ENCODE peak calls at places on chromosome 15, in six cellular contexts. One of them, this sample, is unnamed.

GRCh38 chr15:57227899-57228298 is 148.4 kb upstream of the CGNL1 start:
- DNase-seq in progenitor cell of endocrine pancreas: no peak
- DNase-seq in mucosa of descending colon: no peak
- DNase-seq in B cell: no peak
- DNase-seq in CD8-positive, alpha-beta T cell: no peak
- DNase-seq in H1: no peak
- DNase-seq in this sample: no peak

GRCh38 chr15:58487724-58488120 is 55.9 kb downstream of the LIPC start:
- DNase-seq in progenitor cell of endocrine pancreas: no peak
- DNase-seq in B cell: no peak
- DNase-seq in H1: no peak
- DNase-seq in mucosa of descending colon: no peak
- DNase-seq in CD8-positive, alpha-beta T cell: no peak
- DNase-seq in this sample: no peak

GRCh38 chr15:89627256-89627970 is 27.9 kb downstream of the KIF7 start:
- DNase-seq in CD8-positive, alpha-beta T cell: no peak
- DNase-seq in B cell: no peak
- DNase-seq in mucosa of descending colon: no peak
- DNase-seq in progenitor cell of endocrine pancreas: no peak
- DNase-seq in H1: no peak
- DNase-seq in this sample: peak; percentile 16

GRCh38 chr15:44010114-44010513 is 183.3 kb downstream of the WDR76 start:
- DNase-seq in progenitor cell of endocrine pancreas: no peak
- DNase-seq in H1: no peak
- DNase-seq in mucosa of descending colon: no peak
- DNase-seq in CD8-positive, alpha-beta T cell: no peak
- DNase-seq in B cell: no peak
- DNase-seq in this sample: no peak

GRCh38 chr15:76866716-76867321 is 38.3 kb downstream of the SCAPER start:
- DNase-seq in mucosa of descending colon: no peak
- DNase-seq in progenitor cell of endocrine pancreas: no peak
- DNase-seq in CD8-positive, alpha-beta T cell: no peak
- DNase-seq in B cell: peak; percentile 8
- DNase-seq in H1: no peak
- DNase-seq in this sample: peak; percentile 24

GRCh38 chr15:96887730-96888129 is 557.2 kb downstream of the NR2F2 start:
- DNase-seq in B cell: no peak
- DNase-seq in mucosa of descending colon: no peak
- DNase-seq in CD8-positive, alpha-beta T cell: no peak
- DNase-seq in H1: no peak
- DNase-seq in progenitor cell of endocrine pancreas: no peak
- DNase-seq in this sample: no peak

GRCh38 chr15:68713874-68714273 is 106.8 kb downstream of the ANP32A start:
- DNase-seq in mucosa of descending colon: no peak
- DNase-seq in progenitor cell of endocrine pancreas: no peak
- DNase-seq in CD8-positive, alpha-beta T cell: no peak
- DNase-seq in H1: no peak
- DNase-seq in B cell: no peak
- DNase-seq in this sample: no peak

GRCh38 chr15:85356276-85356675 is 24.1 kb upstream of the AKAP13 start:
- DNase-seq in H1: no peak
- DNase-seq in mucosa of descending colon: no peak
- DNase-seq in progenitor cell of endocrine pancreas: no peak
- DNase-seq in B cell: no peak
- DNase-seq in CD8-positive, alpha-beta T cell: no peak
- DNase-seq in this sample: no peak

GRCh38 chr15:48451241-48451640 is 120.0 kb downstream of the DUT start:
- DNase-seq in progenitor cell of endocrine pancreas: no peak
- DNase-seq in H1: no peak
- DNase-seq in mucosa of descending colon: no peak
- DNase-seq in B cell: no peak
- DNase-seq in CD8-positive, alpha-beta T cell: no peak
- DNase-seq in this sample: no peak

GRCh38 chr15:28984421-28985375 is 98.9 kb downstream of the APBA2 start:
- DNase-seq in progenitor cell of endocrine pancreas: no peak
- DNase-seq in H1: no peak
- DNase-seq in mucosa of descending colon: no peak
- DNase-seq in B cell: no peak
- DNase-seq in CD8-positive, alpha-beta T cell: no peak
- DNase-seq in this sample: no peak

GRCh38 chr15:87967951-87968350 is 288.6 kb downstream of the NTRK3 start:
- DNase-seq in B cell: no peak
- DNase-seq in CD8-positive, alpha-beta T cell: no peak
- DNase-seq in H1: no peak
- DNase-seq in mucosa of descending colon: no peak
- DNase-seq in progenitor cell of endocrine pancreas: no peak
- DNase-seq in this sample: no peak

GRCh38 chr15:89138999-89139612 is 50.9 kb downstream of the ABHD2 start:
- DNase-seq in mucosa of descending colon: no peak
- DNase-seq in B cell: no peak
- DNase-seq in H1: no peak
- DNase-seq in progenitor cell of endocrine pancreas: no peak
- DNase-seq in CD8-positive, alpha-beta T cell: no peak
- DNase-seq in this sample: no peak

GRCh38 chr15:51917493-51917892 is 54.1 kb downstream of the LEO1 start:
- DNase-seq in CD8-positive, alpha-beta T cell: no peak
- DNase-seq in B cell: no peak
- DNase-seq in H1: peak; percentile 31
- DNase-seq in mucosa of descending colon: no peak
- DNase-seq in progenitor cell of endocrine pancreas: no peak
- DNase-seq in this sample: no peak

GRCh38 chr15:31004220-31004733 is 12.8 kb upstream of the MTMR10 start:
- DNase-seq in mucosa of descending colon: no peak
- DNase-seq in CD8-positive, alpha-beta T cell: no peak
- DNase-seq in B cell: peak; percentile 74
- DNase-seq in H1: no peak
- DNase-seq in progenitor cell of endocrine pancreas: no peak
- DNase-seq in this sample: peak; percentile 72

GRCh38 chr15:80835338-80835737 is 56.2 kb downstream of the CEMIP start:
- DNase-seq in B cell: no peak
- DNase-seq in mucosa of descending colon: no peak
- DNase-seq in progenitor cell of endocrine pancreas: no peak
- DNase-seq in CD8-positive, alpha-beta T cell: no peak
- DNase-seq in H1: no peak
- DNase-seq in this sample: no peak

GRCh38 chr15:87212041-87212440 is 1044.5 kb downstream of the NTRK3 start:
- DNase-seq in progenitor cell of endocrine pancreas: no peak
- DNase-seq in mucosa of descending colon: no peak
- DNase-seq in B cell: no peak
- DNase-seq in CD8-positive, alpha-beta T cell: no peak
- DNase-seq in H1: no peak
- DNase-seq in this sample: no peak

GRCh38 chr15:45064386-45064785 is 41.4 kb downstream of the SORD start:
- DNase-seq in B cell: no peak
- DNase-seq in H1: no peak
- DNase-seq in mucosa of descending colon: no peak
- DNase-seq in CD8-positive, alpha-beta T cell: no peak
- DNase-seq in progenitor cell of endocrine pancreas: no peak
- DNase-seq in this sample: no peak

GRCh38 chr15:67149859-67150824 is 84.7 kb downstream of the SMAD3 start:
- DNase-seq in B cell: no peak
- DNase-seq in progenitor cell of endocrine pancreas: no peak
- DNase-seq in mucosa of descending colon: peak; percentile 73
- DNase-seq in CD8-positive, alpha-beta T cell: no peak
- DNase-seq in H1: no peak
- DNase-seq in this sample: peak; percentile 51

GRCh38 chr15:77107531-77108355 is 36.8 kb upstream of the TSPAN3 start:
- DNase-seq in H1: peak; percentile 38
- DNase-seq in CD8-positive, alpha-beta T cell: peak; percentile 32
- DNase-seq in progenitor cell of endocrine pancreas: peak; percentile 34
- DNase-seq in B cell: peak; percentile 57
- DNase-seq in mucosa of descending colon: no peak
- DNase-seq in this sample: peak; percentile 55

GRCh38 chr15:85318048-85318731 is 62.2 kb upstream of the AKAP13 start:
- DNase-seq in B cell: peak; percentile 28
- DNase-seq in progenitor cell of endocrine pancreas: no peak
- DNase-seq in mucosa of descending colon: peak; percentile 77
- DNase-seq in CD8-positive, alpha-beta T cell: no peak
- DNase-seq in H1: no peak
- DNase-seq in this sample: peak; percentile 61

GRCh38 chr15:62977952-62978811 is 64.4 kb upstream of the TPM1 start:
- DNase-seq in H1: no peak
- DNase-seq in mucosa of descending colon: no peak
- DNase-seq in CD8-positive, alpha-beta T cell: no peak
- DNase-seq in progenitor cell of endocrine pancreas: no peak
- DNase-seq in B cell: no peak
- DNase-seq in this sample: no peak

GRCh38 chr15:76912430-76912829 is 7.3 kb upstream of the SCAPER start:
- DNase-seq in H1: no peak
- DNase-seq in progenitor cell of endocrine pancreas: no peak
- DNase-seq in CD8-positive, alpha-beta T cell: no peak
- DNase-seq in B cell: no peak
- DNase-seq in mucosa of descending colon: no peak
- DNase-seq in this sample: no peak

GRCh38 chr15:61327019-61327631 is 98.0 kb upstream of the RORA start:
- DNase-seq in CD8-positive, alpha-beta T cell: no peak
- DNase-seq in B cell: no peak
- DNase-seq in H1: no peak
- DNase-seq in progenitor cell of endocrine pancreas: no peak
- DNase-seq in mucosa of descending colon: no peak
- DNase-seq in this sample: peak; percentile 21

GRCh38 chr15:101246391-101246790 is 5.5 kb downstream of the CHSY1 start:
- DNase-seq in CD8-positive, alpha-beta T cell: no peak
- DNase-seq in H1: no peak
- DNase-seq in progenitor cell of endocrine pancreas: no peak
- DNase-seq in B cell: no peak
- DNase-seq in mucosa of descending colon: no peak
- DNase-seq in this sample: no peak

GRCh38 chr15:101243420-101243819 is 8.4 kb downstream of the CHSY1 start:
- DNase-seq in mucosa of descending colon: no peak
- DNase-seq in CD8-positive, alpha-beta T cell: no peak
- DNase-seq in B cell: no peak
- DNase-seq in progenitor cell of endocrine pancreas: no peak
- DNase-seq in H1: no peak
- DNase-seq in this sample: no peak

GRCh38 chr15:101246824-101247745 is 4.8 kb downstream of the CHSY1 start:
- DNase-seq in B cell: no peak
- DNase-seq in progenitor cell of endocrine pancreas: no peak
- DNase-seq in mucosa of descending colon: no peak
- DNase-seq in H1: no peak
- DNase-seq in CD8-positive, alpha-beta T cell: no peak
- DNase-seq in this sample: no peak

GRCh38 chr15:101244039-101244781 is 7.6 kb downstream of the CHSY1 start:
- DNase-seq in CD8-positive, alpha-beta T cell: no peak
- DNase-seq in H1: no peak
- DNase-seq in progenitor cell of endocrine pancreas: no peak
- DNase-seq in mucosa of descending colon: no peak
- DNase-seq in B cell: no peak
- DNase-seq in this sample: no peak

GRCh38 chr15:101244889-101245668 is 6.8 kb downstream of the CHSY1 start:
- DNase-seq in mucosa of descending colon: no peak
- DNase-seq in B cell: no peak
- DNase-seq in CD8-positive, alpha-beta T cell: no peak
- DNase-seq in H1: no peak
- DNase-seq in progenitor cell of endocrine pancreas: no peak
- DNase-seq in this sample: no peak
- TF ChIP-seq CTCF in mucosa of descending colon: no peak
- TF ChIP-seq CTCF in B cell: no peak
- TF ChIP-seq CTCF in CD8-positive, alpha-beta T cell: no peak
- TF ChIP-seq CTCF in H1: no peak
- TF ChIP-seq CTCF in progenitor cell of endocrine pancreas: no peak
- TF ChIP-seq CTCF in this sample: no peak

DNA sequence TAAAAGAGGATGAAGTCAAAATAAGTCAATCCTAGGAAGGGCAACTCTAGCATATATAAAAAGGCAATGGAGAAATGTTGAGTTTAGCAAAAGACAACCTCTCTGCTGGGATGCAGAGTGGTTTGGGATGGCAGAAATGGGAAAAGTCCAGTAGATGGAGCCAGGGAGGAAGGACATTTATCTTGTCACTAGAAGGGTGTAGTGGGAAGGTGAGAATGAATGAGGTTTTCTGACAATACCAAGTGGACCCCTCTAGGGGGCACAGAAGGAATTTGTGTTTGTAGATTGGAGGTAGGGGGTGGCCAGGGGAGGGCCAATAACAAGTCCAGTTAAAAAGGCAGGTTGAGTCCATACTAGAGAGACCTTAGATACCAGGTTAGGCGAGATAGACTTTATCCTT is 80.0 kb downstream of the THSD4 start:
- DNase-seq in CD8-positive, alpha-beta T cell: no peak
- DNase-seq in progenitor cell of endocrine pancreas: no peak
- DNase-seq in H1: no peak
- DNase-seq in mucosa of descending colon: no peak
- DNase-seq in B cell: no peak
- DNase-seq in this sample: no peak
- TF ChIP-seq CTCF in CD8-positive, alpha-beta T cell: no peak
- TF ChIP-seq CTCF in progenitor cell of endocrine pancreas: peak; percentile 12
- TF ChIP-seq CTCF in H1: peak; percentile 69
- TF ChIP-seq CTCF in mucosa of descending colon: no peak
- TF ChIP-seq CTCF in B cell: no peak
- TF ChIP-seq CTCF in this sample: no peak

GRCh38 chr15:40072216-40072990 is 33.4 kb upstream of the SRP14 start:
- DNase-seq in progenitor cell of endocrine pancreas: no peak
- DNase-seq in mucosa of descending colon: no peak
- DNase-seq in H1: no peak
- DNase-seq in B cell: no peak
- DNase-seq in CD8-positive, alpha-beta T cell: no peak
- DNase-seq in this sample: no peak
- TF ChIP-seq CTCF in progenitor cell of endocrine pancreas: no peak
- TF ChIP-seq CTCF in mucosa of descending colon: no peak
- TF ChIP-seq CTCF in H1: peak; percentile 23
- TF ChIP-seq CTCF in B cell: no peak
- TF ChIP-seq CTCF in CD8-positive, alpha-beta T cell: no peak
- TF ChIP-seq CTCF in this sample: no peak

DNA sequence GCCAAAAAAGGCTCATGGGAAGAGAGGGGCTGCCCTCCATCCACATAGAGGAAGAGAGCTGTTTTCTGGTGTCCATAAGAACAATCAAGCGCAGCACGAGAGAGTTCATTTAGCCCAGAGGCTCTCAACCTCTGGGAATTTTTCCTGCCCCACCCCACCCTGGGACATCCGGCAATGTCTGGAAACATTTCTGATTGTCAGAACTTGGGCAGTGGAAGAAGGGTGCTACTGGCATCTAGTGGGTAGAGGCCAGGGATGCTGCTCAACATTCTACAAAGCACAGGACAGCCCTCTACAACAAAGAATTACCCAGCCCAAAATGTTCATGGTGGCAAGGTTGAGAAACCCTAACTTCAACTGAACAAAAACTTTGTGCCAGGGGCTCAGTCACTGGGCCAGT is 92.9 kb downstream of the RAB11A start:
- DNase-seq in CD8-positive, alpha-beta T cell: no peak
- DNase-seq in H1: no peak
- DNase-seq in B cell: no peak
- DNase-seq in mucosa of descending colon: no peak
- DNase-seq in progenitor cell of endocrine pancreas: no peak
- DNase-seq in this sample: no peak
- TF ChIP-seq CTCF in CD8-positive, alpha-beta T cell: no peak
- TF ChIP-seq CTCF in H1: no peak
- TF ChIP-seq CTCF in B cell: no peak
- TF ChIP-seq CTCF in mucosa of descending colon: no peak
- TF ChIP-seq CTCF in progenitor cell of endocrine pancreas: no peak
- TF ChIP-seq CTCF in this sample: no peak

This sample was measured in GM13977.